ENCODE peak calls at places on chromosomes 13 and 19, in eight cellular contexts. I, E, K, P, G, A, S and F are unnamed samples.

GRCh38 chr13:111111376-111111937 is 3.7 kb upstream of the ARHGEF7 start:
- DNase-seq in P (no peak), G (no peak), A (no peak), S (no peak), E (no peak), I (no peak), K (no peak), F (no peak)

GRCh38 chr19:41957838-41958366 is 1.2 kb downstream of the RABAC1 start:
- DNase-seq in S (peak; percentile 46), G (peak; percentile 94), I (peak; percentile 56), A (peak; percentile 83), P (no peak), E (peak; percentile 86), K (peak; percentile 84), F (peak; percentile 78)

GRCh38 chr13:36674337-36675212 is 755 bp downstream of the SERTM1 start:
- DNase-seq in S (no peak), K (no peak), A (no peak), G (peak; percentile 45), I (no peak), E (no peak), P (no peak), F (peak; percentile 4)

GRCh38 chr19:5207806-5208205 is 132.8 kb downstream of the PTPRS start:
- DNase-seq in K (no peak), E (no peak), G (no peak), S (no peak), P (no peak), I (no peak), A (no peak), F (no peak)

GRCh38 chr19:44925114-44925891 is 10.9 kb downstream of the APOC1 start:
- DNase-seq in S (no peak), E (no peak), G (no peak), K (peak; percentile 18), I (no peak), A (peak; percentile 49), P (no peak), F (peak; percentile 82)

GRCh38 chr13:102495663-102496062 is 93.8 kb upstream of the FGF14 start:
- DNase-seq in P (no peak), G (peak; percentile 39), A (no peak), E (no peak), K (no peak), I (no peak), S (no peak), F (no peak)

GRCh38 chr19:34382471-34382870 is 17.5 kb downstream of the GPI start:
- DNase-seq in G (no peak), S (no peak), A (no peak), E (no peak), K (no peak), P (no peak), I (no peak), F (no peak)

GRCh38 chr13:62799931-62800436 is 1384.3 kb upstream of the PCDH20 start:
- DNase-seq in G (no peak), P (no peak), K (no peak), S (no peak), E (no peak), A (no peak), I (no peak), F (no peak)

GRCh38 chr19:43444531-43445340 is 20.7 kb downstream of the LYPD3 start:
- DNase-seq in P (no peak), S (no peak), E (no peak), A (no peak), I (no peak), G (no peak), K (no peak), F (no peak)

GRCh38 chr19:29547361-29547960 is 21.7 kb downstream of the VSTM2B start:
- DNase-seq in P (peak; percentile 10), S (no peak), K (no peak), E (no peak), G (no peak), A (no peak), I (no peak), F (no peak)

GRCh38 chr13:91058066-91058465 is 289.4 kb upstream of the MIR17HG start:
- DNase-seq in G (peak; percentile 8), S (no peak), E (no peak), A (no peak), P (no peak), K (peak; percentile 39), I (no peak), F (no peak)

GRCh38 chr19:48511321-48511731 is 309 bp downstream of the LMTK3 start:
- DNase-seq in P (no peak), K (no peak), G (no peak), E (no peak), S (no peak), A (no peak), I (no peak), F (no peak)

GRCh38 chr13:40983269-40983668 is 35.8 kb downstream of the ELF1 start:
- DNase-seq in E (no peak), K (no peak), I (no peak), G (no peak), P (no peak), S (no peak), A (no peak), F (no peak)

GRCh38 chr13:99384468-99384867 is 77.3 kb upstream of the GPR183 start:
- DNase-seq in K (no peak), I (no peak), A (no peak), E (no peak), G (no peak), S (no peak), P (no peak), F (no peak)

GRCh38 chr13:51223284-51224270 is 1.4 kb downstream of the FAM124A start:
- DNase-seq in I (no peak), G (peak; percentile 43), S (no peak), A (no peak), K (no peak), E (no peak), P (no peak), F (no peak)

GRCh38 chr13:113768018-113768905 is 9.2 kb downstream of the TMEM255B start:
- DNase-seq in G (no peak), P (no peak), I (no peak), E (no peak), A (no peak), S (no peak), K (no peak), F (no peak)

GRCh38 chr19:40223135-40223822 is 3.2 kb downstream of the CCNP start:
- DNase-seq in K (no peak), A (no peak), G (peak; percentile 87), E (no peak), I (no peak), P (peak; percentile 72), S (no peak), F (no peak)

GRCh38 chr13:40313269-40314200 is 352.9 kb downstream of the FOXO1 start:
- DNase-seq in K (no peak), G (no peak), I (no peak), A (no peak), E (no peak), S (no peak), P (no peak), F (no peak)

GRCh38 chr19:54436031-54436523 is 12.9 kb upstream of the LENG8 start:
- DNase-seq in P (no peak), G (peak; percentile 55), I (no peak), A (no peak), K (no peak), E (no peak), S (no peak), F (no peak)

GRCh38 chr13:38872693-38873092 is 117.9 kb downstream of the STOML3 start:
- DNase-seq in A (peak; percentile 5), G (peak; percentile 83), P (no peak), S (no peak), I (no peak), E (peak; percentile 31), K (peak; percentile 64), F (peak; percentile 11)

GRCh38 chr13:23367907-23368306 is 65.6 kb downstream of the SACS start:
- DNase-seq in I (no peak), E (no peak), A (no peak), P (no peak), K (no peak), S (no peak), G (no peak), F (no peak)

GRCh38 chr19:16446108-16447014 is 25.4 kb downstream of the EPS15L1 start:
- DNase-seq in G (no peak), S (no peak), A (peak; percentile 62), I (no peak), E (peak; percentile 65), K (peak; percentile 45), P (no peak), F (no peak)

GRCh38 chr19:46634656-46635218 is 1.3 kb downstream of the GNG8 start:
- DNase-seq in G (peak; percentile 74), K (no peak), A (no peak), S (no peak), P (no peak), I (no peak), E (no peak), F (no peak)
- TF ChIP-seq CTCF in G (no peak), K (no peak), A (no peak), S (no peak), P (no peak), I (no peak), E (no peak), F (no peak)

GRCh38 chr19:708154-709141 is at the start of gene PALM:
- DNase-seq in A (no peak), K (no peak), G (peak; percentile 75), E (no peak), S (no peak), I (no peak), P (no peak), F (no peak)
- TF ChIP-seq CTCF in A (no peak), K (no peak), G (peak; percentile 11), E (no peak), S (no peak), I (no peak), P (peak; percentile 43), F (no peak)

GRCh38 chr19:38278751-38279150 is 14.4 kb downstream of the SPINT2 start:
- DNase-seq in E (no peak), G (no peak), I (no peak), P (no peak), S (no peak), A (no peak), K (no peak), F (no peak)
- TF ChIP-seq CTCF in E (no peak), G (no peak), I (no peak), P (no peak), S (no peak), A (no peak), K (no peak), F (no peak)

DNA sequence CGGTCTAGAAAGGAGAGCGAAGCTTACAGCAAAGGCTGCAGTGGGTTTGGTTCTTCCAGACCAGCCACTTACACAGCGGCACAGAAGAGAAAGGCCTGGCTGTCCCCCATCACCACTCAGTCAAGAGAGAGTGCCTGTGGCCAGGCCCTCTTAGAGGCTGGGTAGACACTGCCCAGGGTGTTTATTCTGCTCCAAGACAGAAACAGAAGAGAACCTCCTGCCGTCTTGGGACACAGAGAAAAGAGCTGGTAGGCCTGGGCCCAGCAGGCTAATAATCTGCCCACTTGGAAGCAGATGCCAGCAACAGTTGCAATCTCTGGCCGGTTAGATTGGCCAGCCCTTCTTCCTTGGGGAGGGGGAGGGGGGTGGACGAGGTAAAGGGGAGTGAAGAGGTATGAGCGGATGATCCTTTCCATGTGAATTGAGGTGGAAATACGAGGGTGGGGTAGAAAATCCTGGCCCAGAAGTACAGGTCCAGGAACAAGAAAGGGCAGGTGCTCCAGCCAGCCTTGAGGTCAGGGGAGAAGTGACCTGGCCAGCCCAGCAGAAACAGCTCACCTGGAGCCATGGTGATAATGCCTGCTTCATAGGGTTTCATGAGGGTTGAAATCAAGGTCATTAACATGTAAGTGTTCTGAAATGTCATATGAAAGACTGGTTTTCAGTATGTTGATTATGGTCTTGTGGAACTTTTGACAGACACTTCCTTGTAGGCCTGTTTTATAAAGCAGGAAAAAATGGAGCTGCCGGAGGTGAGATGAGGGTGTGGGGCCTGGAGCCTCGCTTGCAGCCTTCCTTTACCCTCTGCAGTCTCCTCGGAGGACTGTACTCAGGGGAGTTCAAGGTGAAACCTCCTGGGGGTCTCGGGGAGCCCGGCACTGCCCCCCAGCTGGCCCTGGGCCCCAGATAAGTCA is 116.9 kb downstream of the SIPA1L3 start:
- DNase-seq in E (no peak), P (no peak), I (no peak), S (no peak), A (no peak), G (no peak), K (no peak), F (no peak)
- TF ChIP-seq CTCF in E (no peak), P (no peak), I (no peak), S (no peak), A (no peak), G (no peak), K (no peak), F (no peak)